ENCODE peak calls at places on chromosomes 3 and 15, in seven cellular contexts. N is occipital lobe, Q is hippocampal formation, E is islet precursor cell, T is T-helper 2 cell, J is cardiac fibroblast, M is fibroblast of lung. C is an unnamed sample.

GRCh38 chr15:95698971-95699370 is 631.5 kb upstream of the NR2F2 start:
- DNase-seq in N (no peak), Q (no peak), E (no peak), T (no peak), J (no peak), M (no peak), C (no peak)

GRCh38 chr3:9713142-9713541 is 9.5 kb downstream of the CPNE9 start:
- DNase-seq in N (no peak), Q (no peak), E (no peak), T (no peak), J (no peak), M (no peak), C (no peak)

GRCh38 chr3:110414851-110415250 is 656.8 kb upstream of the NECTIN3 start:
- DNase-seq in N (no peak), Q (no peak), E (no peak), T (no peak), J (peak; percentile 60), M (peak; percentile 57), C (peak; percentile 76)

GRCh38 chr3:159604151-159604581 is 384.5 kb upstream of the IL12A start:
- DNase-seq in N (no peak), Q (no peak), E (no peak), T (no peak), J (peak; percentile 61), M (peak; percentile 39), C (peak; percentile 53)

GRCh38 chr15:22887157-22887951 is 48.9 kb downstream of the NIPA2 start:
- DNase-seq in N (peak; percentile 39), Q (no peak), E (no peak), T (no peak), J (peak; percentile 51), M (peak; percentile 83), C (peak; percentile 58)

GRCh38 chr15:65509321-65509720 is 8.2 kb downstream of the DPP8 start:
- DNase-seq in N (no peak), Q (no peak), E (no peak), T (no peak), J (no peak), M (no peak), C (no peak)

GRCh38 chr3:54045416-54045815 is 76.9 kb upstream of the CACNA2D3 start:
- DNase-seq in N (no peak), Q (no peak), E (no peak), T (no peak), J (peak; percentile 56), M (no peak), C (peak; percentile 62)

GRCh38 chr15:45921978-45922377 is 287.1 kb downstream of the SQOR start:
- DNase-seq in N (no peak), Q (no peak), E (no peak), T (no peak), J (no peak), M (no peak), C (no peak)

GRCh38 chr3:116051040-116051439 is 394.2 kb downstream of the LSAMP start:
- DNase-seq in N (no peak), Q (no peak), E (peak; percentile 54), T (no peak), J (no peak), M (no peak), C (no peak)

GRCh38 chr3:36893137-36893557 is 51.7 kb downstream of the TRANK1 start:
- DNase-seq in N (no peak), Q (no peak), E (no peak), T (peak; percentile 49), J (peak; percentile 88), M (peak; percentile 66), C (peak; percentile 91)

GRCh38 chr15:61034793-61035710 is 194.1 kb downstream of the RORA start:
- DNase-seq in N (no peak), Q (no peak), E (no peak), T (no peak), J (peak; percentile 88), M (peak; percentile 79), C (peak; percentile 88)

GRCh38 chr3:7504886-7505775 is 644.2 kb downstream of the GRM7 start:
- DNase-seq in N (no peak), Q (no peak), E (no peak), T (no peak), J (peak; percentile 95), M (peak; percentile 88), C (peak; percentile 98)

GRCh38 chr15:99536422-99537033 is 29.3 kb upstream of the MEF2A start:
- DNase-seq in N (peak; percentile 38), Q (peak; percentile 37), E (peak; percentile 71), T (no peak), J (peak; percentile 47), M (peak; percentile 44), C (peak; percentile 68)

GRCh38 chr3:120559228-120560061 is 36.7 kb upstream of the NDUFB4 start:
- DNase-seq in N (peak; percentile 41), Q (peak; percentile 47), E (peak; percentile 93), T (no peak), J (peak; percentile 54), M (peak; percentile 36), C (peak; percentile 70)

GRCh38 chr15:67967871-67968423 is 86.2 kb upstream of the PIAS1 start:
- DNase-seq in N (peak; percentile 76), Q (peak; percentile 45), E (peak; percentile 91), T (peak; percentile 3), J (peak; percentile 78), M (peak; percentile 45), C (peak; percentile 61)

GRCh38 chr3:32973982-32974381 is 22.5 kb downstream of the CCR4 start:
- DNase-seq in N (no peak), Q (no peak), E (peak; percentile 49), T (peak; percentile 97), J (no peak), M (peak; percentile 23), C (no peak)

GRCh38 chr3:150269526-150269925 is 138.6 kb upstream of the TSC22D2 start:
- DNase-seq in N (no peak), Q (no peak), E (no peak), T (no peak), J (no peak), M (no peak), C (no peak)

GRCh38 chr15:35019401-35020327 is 31.6 kb upstream of the ZNF770 start:
- DNase-seq in N (no peak), Q (no peak), E (no peak), T (no peak), J (peak; percentile 50), M (peak; percentile 17), C (peak; percentile 49)

GRCh38 chr15:32124726-32125125 is 94.4 kb downstream of the CHRNA7 start:
- DNase-seq in N (no peak), Q (no peak), E (peak; percentile 86), T (no peak), J (no peak), M (no peak), C (no peak)

GRCh38 chr3:146283796-146284485 is 33.0 kb upstream of the PLSCR4 start:
- DNase-seq in N (no peak), Q (no peak), E (peak; percentile 52), T (no peak), J (no peak), M (no peak), C (no peak)

GRCh38 chr15:40695469-40695910 is 516 bp downstream of the RAD51 start:
- DNase-seq in N (peak; percentile 15), Q (no peak), E (no peak), T (peak; percentile 27), J (peak; percentile 32), M (peak; percentile 14), C (peak; percentile 35)

GRCh38 chr3:129057249-129057648 is 3.3 kb upstream of the GP9 start:
- DNase-seq in N (no peak), Q (no peak), E (no peak), T (no peak), J (no peak), M (no peak), C (no peak)

GRCh38 chr3:111547645-111548044 is 5.6 kb downstream of the CD96 start:
- DNase-seq in N (no peak), Q (no peak), E (no peak), T (peak; percentile 93), J (no peak), M (no peak), C (no peak)

C was measured in fibroblast of pulmonary artery.